ENCODE peak calls at places on chromosomes 11 and 22, in ten cellular contexts. D is endodermal cell; C is stimulated activated CD4-positive, alpha-beta T cell treated with anti-CD3 and anti-CD28 coated beads, Interleukin-4, amount 100 ng/mL, for 4 hours; F is CD4-positive, CD25-positive, alpha-beta regulatory T cell; J is GM06990; K is neural progenitor cell; X is Right ventricle myocardium superior; Z is type B pancreatic cell; E is SJSA1; P is mucosa of descending colon. S is an unnamed sample.

GRCh38 chr11:112195906-112196305 is 20.6 kb downstream of the BCO2 start:
- DNase-seq in P (no peak), Z (no peak), D (no peak), K (no peak), E (no peak), F (no peak), J (no peak), X (no peak), C (no peak), S (peak; percentile 11)

GRCh38 chr11:108967571-108967970 is 302.7 kb downstream of the DDX10 start:
- DNase-seq in E (no peak), K (no peak), J (no peak), Z (no peak), F (no peak), X (peak; percentile 46), D (no peak), C (no peak), P (no peak), S (peak; percentile 57)

GRCh38 chr11:29171350-29171950 is 845.4 kb downstream of the KCNA4 start:
- DNase-seq in Z (no peak), K (no peak), P (no peak), C (no peak), D (no peak), F (no peak), J (no peak), X (no peak), E (no peak), S (no peak)

GRCh38 chr11:111386611-111387150 is 7.6 kb upstream of the POU2AF1 start:
- DNase-seq in Z (no peak), C (no peak), P (no peak), F (no peak), E (no peak), K (no peak), D (no peak), X (no peak), J (no peak), S (no peak)

GRCh38 chr11:87926250-87926970 is 248.8 kb downstream of the RAB38 start:
- DNase-seq in J (no peak), X (no peak), E (no peak), K (no peak), P (no peak), F (no peak), Z (no peak), C (no peak), D (peak; percentile 63), S (peak; percentile 7)

GRCh38 chr22:23232094-23232905 is 52.0 kb downstream of the BCR start:
- DNase-seq in Z (no peak), C (no peak), F (no peak), X (no peak), J (no peak), E (no peak), D (no peak), K (no peak), P (no peak), S (no peak)

GRCh38 chr11:72226701-72227100 is 2.1 kb downstream of the INPPL1 start:
- DNase-seq in P (no peak), Z (peak; percentile 40), D (peak; percentile 33), E (no peak), F (no peak), K (no peak), J (no peak), C (no peak), X (no peak), S (no peak)

GRCh38 chr11:32006799-32007388 is 84.0 kb upstream of the RCN1 start:
- DNase-seq in C (no peak), E (peak; percentile 15), F (peak; percentile 34), D (peak; percentile 73), J (no peak), P (no peak), Z (no peak), X (no peak), K (peak; percentile 74), S (peak; percentile 80)

GRCh38 chr11:65505434-65506315 is 6.8 kb downstream of the MALAT1 start:
- DNase-seq in E (no peak), X (no peak), F (peak; percentile 45), C (no peak), K (no peak), P (peak; percentile 42), Z (no peak), D (peak; percentile 58), J (no peak), S (peak; percentile 66)

GRCh38 chr11:104700609-104701008 is 197.7 kb downstream of the CASP12 start:
- DNase-seq in J (no peak), E (no peak), P (no peak), D (no peak), C (no peak), Z (no peak), K (no peak), X (no peak), F (peak; percentile 53), S (no peak)

GRCh38 chr11:68914761-68915160 is 11.1 kb downstream of the IGHMBP2 start:
- DNase-seq in C (no peak), J (no peak), X (no peak), E (no peak), P (no peak), Z (no peak), F (no peak), D (no peak), K (no peak), S (no peak)

GRCh38 chr22:49614966-49615965 is 212.4 kb downstream of the BRD1 start:
- DNase-seq in F (no peak), E (no peak), D (no peak), J (no peak), K (no peak), P (peak; percentile 14), X (peak; percentile 32), Z (no peak), C (no peak), S (no peak)

GRCh38 chr11:116193321-116194114 is 579.3 kb downstream of the BUD13 start:
- DNase-seq in J (no peak), K (peak; percentile 79), Z (peak; percentile 80), D (peak; percentile 87), X (peak; percentile 48), F (no peak), C (no peak), E (peak; percentile 6), P (peak; percentile 60), S (peak; percentile 71)

GRCh38 chr11:130124096-130124495 is 35.5 kb upstream of the ST14 start:
- DNase-seq in J (no peak), C (no peak), K (no peak), P (no peak), Z (no peak), X (peak; percentile 87), E (peak; percentile 30), D (no peak), F (no peak), S (no peak)

GRCh38 chr22:23837911-23838685 is 708 bp downstream of the DERL3 start:
- DNase-seq in X (peak; percentile 45), Z (no peak), F (peak; percentile 24), E (no peak), P (peak; percentile 33), K (peak; percentile 46), D (peak; percentile 60), J (no peak), C (no peak), S (no peak)

GRCh38 chr22:37741312-37741795 is 44.5 kb downstream of the TRIOBP start:
- DNase-seq in E (peak; percentile 42), F (no peak), K (peak; percentile 27), P (peak; percentile 68), Z (peak; percentile 87), C (no peak), D (no peak), J (no peak), X (peak; percentile 91), S (peak; percentile 72)

GRCh38 chr11:28117712-28118111 is 9.5 kb downstream of the METTL15 start:
- DNase-seq in D (no peak), F (no peak), K (no peak), J (no peak), E (no peak), P (no peak), Z (no peak), X (no peak), C (no peak), S (no peak)

S was measured in NCI-H82.